ENCODE peak calls at places on chromosomes 7 and 10, in six cellular contexts. Q, N, Y, J, P and T are unnamed samples.

GRCh38 chr10:16989826-16990293 is 139.8 kb downstream of the CUBN start:
- DNase-seq in J (no peak), Q (no peak), N (no peak), P (no peak), Y (no peak), T (no peak)

GRCh38 chr10:120948889-120949382 is 97.8 kb downstream of the WDR11 start:
- DNase-seq in N (peak), J (peak), Q (peak), P (peak), Y (peak), T (no peak)

GRCh38 chr10:97278491-97278989 is 13.9 kb downstream of the ARHGAP19 start:
- DNase-seq in Q (no peak), N (no peak), J (no peak), P (no peak), Y (peak), T (peak)

GRCh38 chr10:103254538-103255325 is 9.0 kb downstream of the RPEL1 start:
- DNase-seq in Q (no peak), J (no peak), P (no peak), Y (peak), N (no peak), T (no peak)

GRCh38 chr7:114084381-114085312 is 165.8 kb upstream of the PPP1R3A start:
- DNase-seq in N (no peak), Q (peak), P (no peak), Y (peak), J (peak), T (peak)

GRCh38 chr7:5508698-5509097 is 85.1 kb upstream of the TNRC18 start:
- DNase-seq in N (no peak), Q (no peak), P (no peak), Y (no peak), J (no peak), T (no peak)

GRCh38 chr7:110698576-110698975 is 392.4 kb upstream of the LRRN3 start:
- DNase-seq in N (no peak), J (no peak), Q (no peak), P (no peak), Y (no peak), T (no peak)

GRCh38 chr10:1149793-1150637 is 93.8 kb downstream of the WDR37 start:
- DNase-seq in P (peak), Y (no peak), Q (no peak), J (no peak), N (peak), T (no peak)

GRCh38 chr7:77771901-77772300 is 26.3 kb downstream of the TMEM60 start:
- DNase-seq in P (no peak), N (no peak), J (no peak), Y (no peak), Q (no peak), T (no peak)

GRCh38 chr7:155170331-155170730 is 100.2 kb downstream of the HTR5A start:
- DNase-seq in Y (no peak), N (no peak), Q (no peak), J (no peak), P (no peak), T (no peak)